ENCODE peak calls at places on chromosomes 1 and 21, in nine cellular contexts. C is astrocyte of the spinal cord; T is activated T-cell treated with anti-CD3 and anti-CD28 coated beads, Interleukin-2, amount 50 U/mL, for 72 hours; M is Caco-2; S is skeletal muscle cell; W is osteoblast; N is non-pigmented ciliary epithelial cell; U is Peyer's patch; Z is AG08396. H is an unnamed sample.

GRCh38 chr1:193264313-193265065 is 78.1 kb upstream of the B3GALT2 start:
- DNase-seq in C (peak), T (no peak), M (no peak), S (no peak), W (no peak), N (peak), U (no peak), Z (no peak), H (no peak)

GRCh38 chr1:206075786-206076725 is 23.1 kb downstream of the RHEX start:
- DNase-seq in C (no peak), T (no peak), M (no peak), S (peak), W (no peak), N (no peak), U (no peak), Z (no peak), H (no peak)

GRCh38 chr1:3483801-3484444 is 29.5 kb downstream of the ARHGEF16 start:
- DNase-seq in C (no peak), T (peak), M (peak), S (no peak), W (no peak), N (no peak), U (peak), Z (peak), H (peak)

GRCh38 chr1:94022471-94023189 is 98.3 kb downstream of the ABCA4 start:
- DNase-seq in C (peak), T (no peak), M (no peak), S (peak), W (peak), N (peak), U (no peak), Z (peak), H (no peak)

GRCh38 chr1:61641578-61642336 is 83.2 kb downstream of the TM2D1 start:
- DNase-seq in C (peak), T (peak), M (peak), S (peak), W (peak), N (no peak), U (peak), Z (peak), H (peak)

GRCh38 chr1:48776400-48777218 is at the start of gene BEND5:
- DNase-seq in C (peak), T (peak), M (no peak), S (peak), W (peak), N (no peak), U (peak), Z (no peak), H (peak)

GRCh38 chr1:182080955-182081582 is 19.6 kb upstream of the ZNF648 start:
- DNase-seq in C (peak), T (peak), M (peak), S (no peak), W (peak), N (no peak), U (no peak), Z (peak), H (no peak)

GRCh38 chr1:30701266-30701650 is 22.1 kb downstream of the MATN1 start:
- DNase-seq in C (no peak), T (no peak), M (no peak), S (no peak), W (no peak), N (no peak), U (no peak), Z (no peak), H (no peak)

GRCh38 chr1:107359472-107360241 is 218.8 kb downstream of the NTNG1 start:
- DNase-seq in C (no peak), T (no peak), M (no peak), S (no peak), W (peak), N (no peak), U (no peak), Z (no peak), H (no peak)

GRCh38 chr21:42650441-42651421 is 2.7 kb upstream of the PDE9A start:
- DNase-seq in C (no peak), T (no peak), M (no peak), S (no peak), W (peak), N (no peak), U (no peak), Z (no peak), H (no peak)

GRCh38 chr1:177424746-177425145 is 254.0 kb downstream of the BRINP2 start:
- DNase-seq in C (no peak), T (no peak), M (no peak), S (peak), W (no peak), N (no peak), U (no peak), Z (no peak), H (no peak)

GRCh38 chr1:207811920-207812720 is 60.3 kb downstream of the CD46 start:
- DNase-seq in C (no peak), T (no peak), M (peak), S (no peak), W (peak), N (no peak), U (no peak), Z (peak), H (peak)

H was measured in stomach.